ENCODE peak calls at places on chromosomes 12 and 14, in nine cellular contexts. N is pancreas; T is CD8-positive, alpha-beta memory T cell; W is breast epithelium; R is K562; F is Caco-2; M is astrocyte; J is upper lobe of right lung; P is BE2C. Y is an unnamed sample.

GRCh38 chr14:68495101-68495637 is 297.7 kb downstream of the ZFP36L1 start:
- DNase-seq in N (no peak), T (no peak), W (no peak), R (no peak), F (no peak), M (no peak), J (no peak), P (no peak), Y (no peak)

GRCh38 chr14:97266653-97267052 is 469.5 kb downstream of the VRK1 start:
- DNase-seq in N (no peak), T (no peak), W (no peak), R (no peak), F (no peak), M (peak; percentile 95), J (no peak), P (no peak), Y (no peak)

GRCh38 chr12:132161046-132161781 is 17.0 kb downstream of the NOC4L start:
- DNase-seq in N (no peak), T (no peak), W (no peak), R (no peak), F (no peak), M (peak; percentile 34), J (peak; percentile 36), P (no peak), Y (no peak)

GRCh38 chr14:61511558-61511924 is 183.8 kb upstream of the HIF1A start:
- DNase-seq in N (no peak), T (no peak), W (no peak), R (no peak), F (no peak), M (no peak), J (peak; percentile 68), P (no peak), Y (no peak)

GRCh38 chr14:20516921-20517320 is 11.6 kb downstream of the RNASE10 start:
- DNase-seq in N (no peak), T (no peak), W (no peak), R (no peak), F (no peak), M (peak; percentile 8), J (no peak), P (no peak), Y (no peak)

GRCh38 chr12:28050606-28051005 is 78.1 kb upstream of the PTHLH start:
- DNase-seq in N (no peak), T (no peak), W (no peak), R (no peak), F (no peak), M (no peak), J (no peak), P (no peak), Y (no peak)

GRCh38 chr12:8446642-8447547 is 8.9 kb upstream of the CLEC6A start:
- DNase-seq in N (no peak), T (no peak), W (no peak), R (no peak), F (no peak), M (no peak), J (no peak), P (no peak), Y (no peak)

GRCh38 chr12:43370299-43370698 is 181.7 kb downstream of the ADAMTS20 start:
- DNase-seq in N (no peak), T (no peak), W (no peak), R (no peak), F (no peak), M (peak; percentile 59), J (no peak), P (no peak), Y (no peak)

GRCh38 chr12:26196424-26196722 is 1.0 kb downstream of the SSPN start:
- DNase-seq in N (no peak), T (no peak), W (no peak), R (no peak), F (no peak), M (peak; percentile 42), J (no peak), P (no peak), Y (no peak)

GRCh38 chr12:124884587-124885438 is 21.1 kb upstream of the SCARB1 start:
- DNase-seq in N (no peak), T (no peak), W (no peak), R (peak; percentile 98), F (peak; percentile 89), M (no peak), J (no peak), P (peak; percentile 48), Y (peak; percentile 84)

GRCh38 chr12:6230321-6231110 is 30.3 kb downstream of the CD9 start:
- DNase-seq in N (peak; percentile 54), T (peak; percentile 71), W (peak; percentile 71), R (no peak), F (no peak), M (peak; percentile 59), J (peak; percentile 78), P (no peak), Y (peak; percentile 74)

GRCh38 chr12:6233121-6233971 is 33.1 kb downstream of the CD9 start:
- DNase-seq in N (peak; percentile 47), T (no peak), W (no peak), R (no peak), F (no peak), M (no peak), J (peak; percentile 15), P (no peak), Y (peak; percentile 77)

GRCh38 chr12:6229823-6230222 is 29.6 kb downstream of the CD9 start:
- DNase-seq in N (no peak), T (no peak), W (no peak), R (no peak), F (peak; percentile 44), M (peak; percentile 97), J (no peak), P (no peak), Y (peak; percentile 72)

GRCh38 chr12:6229224-6229748 is 29.1 kb downstream of the CD9 start:
- DNase-seq in N (peak; percentile 33), T (no peak), W (no peak), R (no peak), F (peak; percentile 96), M (no peak), J (no peak), P (no peak), Y (peak; percentile 87)

DNA sequence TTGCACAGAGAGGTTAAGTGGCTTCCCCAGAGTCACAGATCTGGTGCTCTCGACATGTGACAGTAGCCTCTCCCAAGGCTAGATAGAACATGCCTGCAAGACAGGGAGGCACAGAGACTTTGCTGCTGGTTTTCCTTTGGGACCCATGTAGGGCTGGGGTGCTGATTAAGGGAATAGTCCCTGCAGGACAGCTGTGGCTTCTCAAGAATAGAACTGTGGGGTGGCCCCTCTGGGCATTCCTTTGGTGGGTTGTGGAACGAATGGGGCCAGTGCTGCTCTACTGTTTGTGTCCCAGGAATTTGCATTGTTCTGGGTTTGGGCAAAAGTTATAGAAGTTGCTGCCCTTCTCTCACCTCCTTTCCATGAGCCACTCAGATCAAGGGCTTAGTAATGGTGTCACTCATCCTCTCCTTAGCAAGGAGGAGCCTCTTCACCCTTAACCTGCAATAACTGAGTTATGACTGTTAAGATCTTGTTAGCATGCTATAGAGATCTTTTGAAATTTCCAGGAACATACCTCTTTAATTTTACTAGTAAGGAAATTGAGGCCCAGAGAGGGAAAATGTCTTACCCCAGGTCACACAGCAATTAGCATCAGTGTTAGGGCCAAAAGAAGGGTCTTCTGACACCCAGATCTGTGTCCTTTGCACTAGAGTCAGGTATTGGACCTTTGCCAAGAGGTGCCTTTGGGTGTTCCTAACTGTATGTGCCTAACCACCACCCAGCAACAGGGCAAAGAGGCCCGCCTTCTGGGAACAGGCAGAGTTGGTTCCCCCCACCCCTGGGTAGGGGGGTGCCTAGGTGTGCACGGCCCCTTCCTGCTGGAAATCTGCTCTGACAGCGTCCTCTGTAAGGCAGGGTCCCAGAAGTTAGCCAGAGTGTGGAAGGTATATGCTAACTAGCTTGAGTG is 31.4 kb downstream of the CD9 start:
- DNase-seq in N (no peak), T (no peak), W (no peak), R (no peak), F (no peak), M (no peak), J (no peak), P (no peak), Y (peak; percentile 67)
- H3K4me1 ChIP-seq in N (peaks cover 51% of the 10 kb centered on the region), T (peaks cover 27% of the 10 kb centered on the region), W (peaks cover 30% of the 10 kb centered on the region), R (no peaks in the 10 kb centered on the region), F (peaks cover 75% of the 10 kb centered on the region), M (peaks cover 35% of the 10 kb centered on the region), J (peaks cover 63% of the 10 kb centered on the region), P (peaks cover 43% of the 10 kb centered on the region), Y (peaks cover 90% of the 10 kb centered on the region)

GRCh38 chr12:54033980-54034783 is 1.3 kb downstream of the HOXC5 start:
- DNase-seq in N (no peak), T (no peak), W (no peak), R (no peak), F (peak; percentile 39), M (no peak), J (peak; percentile 57), P (no peak), Y (no peak)
- H3K4me3 ChIP-seq in N (no peak overlapping the region), T (no peak overlapping the region), W (peak overlapping the region; percentile 59), R (no peak overlapping the region), F (peak overlapping the region; percentile 52), M (no peak overlapping the region), J (peak overlapping the region; percentile 33), P (peak overlapping the region; percentile 71), Y (no peak overlapping the region)

DNA sequence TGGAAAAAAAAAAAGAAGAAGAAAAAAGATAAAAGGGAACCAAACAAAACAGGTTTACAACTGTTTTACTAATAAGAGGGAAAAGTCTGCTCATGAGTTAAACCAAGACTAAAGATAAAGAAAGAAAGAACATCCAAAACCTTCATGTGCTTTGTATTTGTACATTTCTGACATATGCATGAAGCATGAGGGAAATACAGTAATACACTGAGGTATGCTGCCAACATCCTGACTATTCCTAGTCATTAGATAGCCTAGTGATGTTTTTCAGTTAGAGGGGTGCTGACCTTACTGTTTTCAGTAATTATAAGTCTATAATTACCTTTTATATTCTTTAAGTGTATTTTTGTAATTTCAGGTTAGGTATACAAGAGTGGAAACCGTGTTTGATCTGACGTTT is 793.3 kb downstream of the DIO2 start:
- DNase-seq in N (no peak), T (no peak), W (no peak), R (no peak), F (no peak), M (peak; percentile 33), J (no peak), P (no peak), Y (no peak)
- H3K9me3 ChIP-seq in N (no peaks in the 10 kb centered on the region), T (no peaks in the 10 kb centered on the region), W (no peaks in the 10 kb centered on the region), R (no peaks in the 10 kb centered on the region), F (no peaks in the 10 kb centered on the region), M (no peaks in the 10 kb centered on the region), J (no peaks in the 10 kb centered on the region), P (no peaks in the 10 kb centered on the region), Y (no peaks in the 10 kb centered on the region)

GRCh38 chr14:52918486-52918885 is 32.4 kb downstream of the FERMT2 start:
- DNase-seq in N (no peak), T (no peak), W (no peak), R (no peak), F (no peak), M (peak; percentile 56), J (no peak), P (no peak), Y (no peak)

GRCh38 chr14:52914295-52914694 is 36.6 kb downstream of the FERMT2 start:
- DNase-seq in N (no peak), T (no peak), W (no peak), R (no peak), F (no peak), M (no peak), J (no peak), P (no peak), Y (no peak)

GRCh38 chr14:52919971-52920370 is 30.9 kb downstream of the FERMT2 start:
- DNase-seq in N (no peak), T (no peak), W (no peak), R (no peak), F (peak; percentile 30), M (no peak), J (no peak), P (no peak), Y (no peak)

GRCh38 chr14:52922059-52922458 is 28.8 kb downstream of the FERMT2 start:
- DNase-seq in N (no peak), T (no peak), W (no peak), R (no peak), F (no peak), M (no peak), J (no peak), P (no peak), Y (no peak)

GRCh38 chr14:52917732-52918131 is 33.1 kb downstream of the FERMT2 start:
- DNase-seq in N (no peak), T (no peak), W (no peak), R (no peak), F (no peak), M (no peak), J (no peak), P (no peak), Y (no peak)
- H3K4me1 ChIP-seq in N (peaks cover 38% of the 10 kb centered on the region), T (peaks cover 21% of the 10 kb centered on the region), W (no peaks in the 10 kb centered on the region), R (no peaks in the 10 kb centered on the region), F (peaks cover 18% of the 10 kb centered on the region), M (peaks cover 30% of the 10 kb centered on the region), J (peaks cover 49% of the 10 kb centered on the region), P (peaks cover 11% of the 10 kb centered on the region), Y (peaks cover 14% of the 10 kb centered on the region)

Y was measured in mucosa of descending colon.